ENCODE peak calls at places on chromosome 15, in ten cellular contexts. L is upper lobe of left lung, C is body of pancreas, H is heart left ventricle, R is K562, N is endothelial cell of umbilical vein, K is tibial nerve, D is ovary, M is testis, O is stomach. G is an unnamed sample.
A peak's percentile ranks its signal among the peaks of the same experiment; 100 is the strongest.

GRCh38 chr15:55683366-55683765 is 59.6 kb downstream of the PRTG start:
- DNase-seq in O (no peak), N (no peak), L (no peak), K (no peak), H (no peak), D (no peak), C (no peak), R (no peak), M (no peak), G (no peak)

GRCh38 chr15:65916041-65916663 is 46.9 kb downstream of the RAB11A start:
- DNase-seq in D (no peak), H (no peak), K (no peak), C (no peak), N (no peak), M (no peak), R (no peak), L (no peak), O (no peak), G (no peak)

GRCh38 chr15:74451861-74452835 is 8.8 kb downstream of the UBL7 start:
- DNase-seq in C (no peak), R (no peak), H (no peak), D (no peak), L (no peak), K (no peak), O (no peak), M (no peak), N (no peak), G (no peak)

GRCh38 chr15:69410290-69410874 is 3.8 kb upstream of the KIF23 start:
- DNase-seq in O (no peak), L (no peak), D (no peak), H (no peak), C (no peak), N (peak; percentile 36), K (no peak), M (peak; percentile 55), R (no peak), G (no peak)

GRCh38 chr15:58475573-58476524 is 44.1 kb downstream of the LIPC start:
- DNase-seq in R (no peak), M (no peak), H (no peak), N (peak; percentile 91), D (no peak), C (peak; percentile 38), L (peak; percentile 56), K (no peak), O (no peak), G (no peak)

GRCh38 chr15:46266691-46267090 is 631.9 kb downstream of the SQOR start:
- DNase-seq in L (no peak), M (no peak), H (no peak), C (no peak), D (no peak), N (no peak), O (no peak), K (no peak), R (no peak), G (no peak)

GRCh38 chr15:69855601-69856000 is 242.1 kb downstream of the TLE3 start:
- DNase-seq in O (no peak), K (no peak), M (no peak), R (no peak), C (no peak), D (no peak), N (no peak), L (no peak), H (no peak), G (no peak)

GRCh38 chr15:48940508-48940907 is 23.2 kb downstream of the SHC4 start:
- DNase-seq in H (no peak), M (no peak), O (no peak), N (no peak), R (no peak), L (no peak), K (no peak), D (no peak), C (no peak), G (no peak)

GRCh38 chr15:67828969-67829646 is 3.8 kb downstream of the SKOR1 start:
- DNase-seq in O (no peak), K (no peak), N (no peak), C (no peak), H (no peak), D (no peak), L (no peak), R (no peak), M (no peak), G (no peak)

GRCh38 chr15:46277994-46278885 is 643.4 kb downstream of the SQOR start:
- DNase-seq in M (no peak), C (no peak), O (no peak), K (no peak), D (no peak), R (no peak), H (no peak), L (no peak), N (no peak), G (no peak)

GRCh38 chr15:80550219-80550909 is 144.7 kb upstream of the ABHD17C start:
- DNase-seq in C (no peak), O (no peak), R (no peak), M (no peak), H (no peak), L (no peak), D (no peak), N (peak; percentile 18), K (no peak), G (no peak)

GRCh38 chr15:68820205-68820588 is 498 bp downstream of the ANP32A start:
- DNase-seq in C (peak; percentile 48), K (no peak), R (peak; percentile 29), H (peak; percentile 74), N (peak; percentile 39), O (peak; percentile 46), L (peak; percentile 64), D (peak; percentile 68), M (peak; percentile 49), G (no peak)

GRCh38 chr15:61653110-61653509 is 407.1 kb downstream of the VPS13C start:
- DNase-seq in K (no peak), C (no peak), R (no peak), O (peak; percentile 27), H (peak; percentile 71), L (peak; percentile 34), M (no peak), N (no peak), D (no peak), G (no peak)

GRCh38 chr15:38017721-38018120 is 83.3 kb downstream of the TMCO5A start:
- DNase-seq in R (no peak), N (no peak), K (no peak), M (no peak), O (no peak), H (no peak), C (no peak), D (no peak), L (peak; percentile 45), G (no peak)

GRCh38 chr15:85800460-85801123 is 5.9 kb upstream of the KLHL25 start:
- DNase-seq in R (no peak), K (no peak), L (peak; percentile 85), M (no peak), D (no peak), N (no peak), O (peak; percentile 91), H (peak; percentile 81), C (peak; percentile 97), G (no peak)

GRCh38 chr15:93196136-93196670 is 107.2 kb upstream of the RGMA start:
- DNase-seq in M (no peak), N (no peak), C (no peak), D (no peak), K (no peak), R (no peak), L (no peak), O (no peak), H (no peak), G (no peak)

DNA sequence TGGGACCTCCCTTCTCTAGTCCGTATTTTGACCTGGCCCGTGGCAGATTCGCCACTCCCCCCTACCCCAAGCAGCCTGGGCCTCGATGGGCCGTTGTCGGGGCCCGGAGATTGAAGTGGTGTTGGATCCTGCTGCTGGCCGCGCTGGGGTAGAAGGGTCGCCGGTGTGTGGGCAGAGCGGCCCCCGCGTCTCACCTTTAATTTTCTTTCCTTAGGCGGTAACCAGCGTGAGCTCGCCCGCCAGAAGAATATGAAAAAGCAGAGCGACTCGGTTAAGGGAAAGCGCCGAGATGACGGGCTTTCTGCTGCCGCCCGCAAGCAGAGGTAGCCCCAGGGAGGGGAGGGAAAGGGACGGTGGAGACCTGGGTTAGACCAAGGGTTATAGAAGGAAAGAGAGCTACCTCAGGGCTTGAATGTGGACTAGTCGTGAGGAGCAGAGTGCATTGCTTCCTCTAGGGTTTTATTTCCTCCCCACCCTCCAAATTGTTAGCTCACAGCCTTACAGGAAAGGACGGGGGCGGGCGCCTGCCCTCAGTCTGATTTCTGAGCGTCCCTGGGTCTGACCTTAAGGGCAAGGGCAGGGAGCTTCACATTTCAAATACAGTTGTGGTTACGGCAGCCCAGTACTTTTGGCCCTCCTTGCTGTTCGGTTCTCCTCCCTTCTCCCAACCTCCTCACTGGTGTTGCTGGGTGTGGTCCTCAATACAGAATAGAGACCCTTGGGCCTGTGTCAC is 807 bp downstream of the SERF2 start:
- DNase-seq in N (peak; percentile 28), K (no peak), C (peak; percentile 44), H (peak; percentile 56), L (peak; percentile 53), O (no peak), D (no peak), R (peak; percentile 59), M (peak; percentile 34), G (no peak)
- TF ChIP-seq POLR2A in N (no peak), K (no peak), C (peak; percentile 15), H (no peak), L (no peak), O (no peak), D (no peak), R (no peak), M (no peak), G (peak; percentile 41)

GRCh38 chr15:28267727-28268126 is 54.3 kb downstream of the HERC2 start:
- DNase-seq in H (no peak), D (no peak), R (no peak), L (no peak), C (no peak), O (no peak), N (no peak), K (no peak), M (no peak), G (no peak)
- TF ChIP-seq POLR2A in H (no peak), D (no peak), R (no peak), L (no peak), C (no peak), O (no peak), N (no peak), K (no peak), M (no peak), G (no peak)

DNA sequence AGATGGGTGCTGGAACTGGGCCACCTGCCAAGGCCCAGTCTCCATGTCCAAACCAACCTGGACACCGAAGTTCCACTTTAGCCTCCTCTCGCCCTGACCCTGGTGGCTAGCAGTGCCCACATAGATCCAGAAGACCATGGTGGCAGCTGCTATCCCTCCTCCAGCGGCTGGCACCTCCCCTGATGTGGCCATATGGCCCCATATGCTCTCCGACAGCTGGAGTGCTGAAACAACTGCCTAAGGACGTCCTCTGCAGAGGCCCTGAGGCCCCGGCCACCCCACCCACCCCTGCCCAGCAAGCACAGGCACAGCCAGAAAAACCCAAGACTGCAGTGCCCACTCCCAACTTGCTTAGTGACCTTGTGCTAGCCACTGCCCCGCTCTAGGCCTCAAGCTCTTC is 182.3 kb upstream of the LINGO1 start:
- DNase-seq in K (no peak), O (no peak), C (no peak), D (no peak), M (no peak), L (no peak), H (no peak), N (no peak), R (no peak), G (no peak)
- TF ChIP-seq POLR2A in K (no peak), O (no peak), C (no peak), D (no peak), M (no peak), L (no peak), H (no peak), N (no peak), R (no peak), G (no peak)

GRCh38 chr15:90201150-90201943 is at the start of gene SEMA4B:
- DNase-seq in O (peak; percentile 85), M (peak; percentile 79), K (peak; percentile 41), L (peak; percentile 89), C (peak; percentile 78), N (peak; percentile 53), D (peak; percentile 78), R (peak; percentile 89), H (peak; percentile 85), G (peak; percentile 97)
- TF ChIP-seq POLR2A in O (no peak), M (no peak), K (no peak), L (peak; percentile 71), C (peak; percentile 58), N (peak; percentile 90), D (no peak), R (peak; percentile 53), H (peak; percentile 58), G (no peak)

G was measured in GM12891.